ENCODE peak calls at places on chromosomes 4 and X, in nine cellular contexts. K is pancreas, L is A549, D is HCT116, B is endothelial cell of umbilical vein, X is upper lobe of left lung, G is tibial nerve, R is right lobe of liver, E is K562. O is an unnamed sample.
A peak's percentile ranks its signal among the peaks of the same experiment; 100 is the strongest.

GRCh38 chr4:141179474-141180026 is 41.1 kb upstream of the ZNF330 start:
- DNase-seq in K (no peak), L (no peak), D (no peak), B (no peak), X (no peak), G (no peak), R (no peak), E (no peak), O (no peak)

GRCh38 chr4:25859429-25860148 is 3.2 kb downstream of the SEL1L3 start:
- DNase-seq in K (no peak), L (no peak), D (no peak), B (peak; percentile 63), X (no peak), G (no peak), R (no peak), E (no peak), O (no peak)

GRCh38 chr4:64360664-64361398 is 48.4 kb downstream of the TECRL start:
- DNase-seq in K (no peak), L (no peak), D (no peak), B (no peak), X (no peak), G (no peak), R (no peak), E (no peak), O (no peak)

GRCh38 chr4:101018836-101019235 is 328.5 kb downstream of the PPP3CA start:
- DNase-seq in K (no peak), L (no peak), D (no peak), B (no peak), X (no peak), G (no peak), R (no peak), E (no peak), O (no peak)

GRCh38 chrX:141320801-141321200 is 78.5 kb upstream of the SPANXC start:
- DNase-seq in K (no peak), L (no peak), D (no peak), B (peak; percentile 2), X (no peak), G (no peak), R (no peak), E (no peak), O (no peak)

GRCh38 chr4:87819281-87819919 is 13.4 kb upstream of the MEPE start:
- DNase-seq in K (no peak), L (no peak), D (no peak), B (no peak), X (no peak), G (no peak), R (no peak), E (peak; percentile 10), O (no peak)

GRCh38 chrX:9853307-9853706 is 67.1 kb downstream of the SHROOM2 start:
- DNase-seq in K (no peak), L (no peak), D (no peak), B (no peak), X (no peak), G (no peak), R (no peak), E (no peak), O (no peak)

GRCh38 chrX:101081257-101081656 is 2.6 kb downstream of the TMEM35A start:
- DNase-seq in K (no peak), L (no peak), D (no peak), B (no peak), X (no peak), G (no peak), R (no peak), E (no peak), O (no peak)

GRCh38 chr4:74682567-74683359 is 111.6 kb downstream of the BTC start:
- DNase-seq in K (no peak), L (peak; percentile 9), D (peak; percentile 89), B (peak; percentile 61), X (peak; percentile 79), G (no peak), R (no peak), E (peak; percentile 50), O (no peak)

GRCh38 chr4:165874072-165874798 is 1.2 kb downstream of the TLL1 start:
- DNase-seq in K (peak; percentile 74), L (peak; percentile 5), D (no peak), B (peak; percentile 37), X (no peak), G (no peak), R (no peak), E (no peak), O (no peak)

GRCh38 chr4:143185253-143186107 is 763 bp downstream of the USP38 start:
- DNase-seq in K (peak; percentile 78), L (no peak), D (no peak), B (peak; percentile 46), X (peak; percentile 31), G (no peak), R (peak; percentile 62), E (no peak), O (no peak)

GRCh38 chr4:64340243-64341110 is 68.8 kb downstream of the TECRL start:
- DNase-seq in K (peak; percentile 37), L (no peak), D (no peak), B (no peak), X (no peak), G (no peak), R (no peak), E (no peak), O (no peak)

DNA sequence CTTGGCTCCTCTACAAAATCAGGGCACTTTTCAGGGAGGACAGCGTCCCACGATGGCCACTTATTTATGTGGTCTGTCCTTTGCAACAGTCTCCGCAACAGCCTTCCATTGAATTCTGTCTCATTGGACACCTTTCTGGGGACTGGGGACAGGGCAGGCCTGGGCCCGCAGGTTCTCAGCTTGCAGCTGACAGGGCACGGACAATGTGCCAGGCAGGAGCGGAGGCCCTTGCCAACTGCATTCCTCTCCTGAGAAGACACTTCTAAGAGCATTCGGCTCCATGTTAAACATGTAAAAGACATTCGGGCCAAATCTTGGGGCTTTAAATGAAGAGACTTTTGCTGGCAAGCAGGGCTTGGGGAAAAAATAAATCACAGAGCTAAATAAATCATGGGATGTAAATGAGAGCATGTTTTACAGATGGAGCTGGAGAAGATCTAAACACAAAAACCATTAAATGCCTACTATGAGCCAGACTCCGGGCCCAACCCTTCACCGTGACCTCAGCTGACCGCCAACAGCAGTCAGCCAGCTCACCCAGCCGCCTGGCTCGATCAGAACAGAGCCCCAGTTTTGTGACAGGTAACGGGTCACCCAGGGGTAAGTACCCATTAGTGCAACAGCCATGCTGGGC is 14.9 kb downstream of the WDR1 start:
- DNase-seq in K (peak; percentile 21), L (no peak), D (no peak), B (no peak), X (no peak), G (no peak), R (no peak), E (no peak), O (no peak)
- H3K4me1 ChIP-seq in K (no peaks in the 10 kb centered on the region), L (peaks cover 36% of the 10 kb centered on the region), D (peaks cover 74% of the 10 kb centered on the region), B (peaks cover 52% of the 10 kb centered on the region), X (peaks cover 50% of the 10 kb centered on the region), G (peaks cover 75% of the 10 kb centered on the region), R (no peaks in the 10 kb centered on the region), E (peaks cover 22% of the 10 kb centered on the region), O (peaks cover 100% of the 10 kb centered on the region)

DNA sequence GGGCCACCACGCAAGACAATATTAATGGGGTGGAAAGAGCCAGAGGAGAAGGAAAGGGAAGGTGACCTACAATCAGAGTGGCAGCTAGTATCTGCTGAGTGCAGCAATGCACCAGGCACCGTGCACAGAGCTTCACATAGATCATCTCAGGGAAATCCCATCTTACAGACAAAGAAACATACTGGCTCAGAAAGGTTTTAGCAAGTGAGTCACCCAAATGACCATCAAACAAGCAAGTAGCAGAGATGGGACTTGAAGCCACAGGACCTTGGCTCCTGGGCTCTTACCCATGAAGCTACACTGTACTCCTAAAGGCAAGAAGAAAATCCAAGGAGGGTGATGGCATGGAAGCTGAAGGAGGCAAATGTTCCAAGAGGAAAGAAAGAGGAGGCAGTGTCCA is 6.8 kb downstream of the ANXA5 start:
- DNase-seq in K (no peak), L (no peak), D (no peak), B (peak; percentile 43), X (no peak), G (no peak), R (no peak), E (no peak), O (no peak)
- H3K4me1 ChIP-seq in K (peaks cover 55% of the 10 kb centered on the region), L (peaks cover 92% of the 10 kb centered on the region), D (peaks cover 57% of the 10 kb centered on the region), B (peaks cover 68% of the 10 kb centered on the region), X (peaks cover 58% of the 10 kb centered on the region), G (peaks cover 44% of the 10 kb centered on the region), R (peaks cover 11% of the 10 kb centered on the region), E (no peaks in the 10 kb centered on the region), O (peaks cover 83% of the 10 kb centered on the region)

DNA sequence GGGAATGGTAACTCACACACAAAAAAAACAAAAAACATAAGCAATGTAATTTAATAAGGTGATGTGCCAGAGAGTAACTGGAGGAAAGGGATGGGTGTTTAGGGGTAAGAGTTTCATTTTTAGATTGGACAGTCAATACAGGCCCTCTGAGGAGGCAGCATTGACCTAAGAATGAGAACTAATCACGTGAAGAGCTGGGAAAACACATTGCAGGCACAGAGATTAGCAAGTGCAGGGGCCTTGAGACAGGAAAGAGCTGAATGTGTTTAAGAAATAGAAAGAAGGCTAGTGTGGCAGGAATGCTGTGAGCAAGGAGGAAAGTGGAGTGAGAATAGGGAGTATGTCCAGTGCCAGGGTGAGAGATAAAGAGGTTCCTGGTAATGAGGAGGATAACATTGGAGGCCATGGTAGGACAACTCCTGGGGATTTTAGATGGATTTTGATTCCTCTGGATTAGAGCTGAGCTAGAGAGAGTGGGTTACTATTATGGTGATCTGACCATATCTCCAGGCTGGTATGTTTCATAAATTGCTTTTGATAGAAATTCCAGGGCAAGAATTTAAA is 17.6 kb downstream of the PDLIM5 start:
- DNase-seq in K (no peak), L (no peak), D (no peak), B (peak; percentile 59), X (no peak), G (no peak), R (no peak), E (no peak), O (no peak)
- H3K4me1 ChIP-seq in K (peaks cover 55% of the 10 kb centered on the region), L (peaks cover 31% of the 10 kb centered on the region), D (peaks cover 22% of the 10 kb centered on the region), B (peaks cover 21% of the 10 kb centered on the region), X (no peaks in the 10 kb centered on the region), G (no peaks in the 10 kb centered on the region), R (peaks cover 11% of the 10 kb centered on the region), E (peaks cover 16% of the 10 kb centered on the region), O (peaks cover 66% of the 10 kb centered on the region)

GRCh38 chr4:150236626-150237025 is 158.4 kb downstream of the DCLK2 start:
- DNase-seq in K (no peak), L (no peak), D (no peak), B (peak; percentile 59), X (no peak), G (no peak), R (no peak), E (no peak), O (no peak)

GRCh38 chr4:150235795-150236385 is 157.6 kb downstream of the DCLK2 start:
- DNase-seq in K (no peak), L (no peak), D (no peak), B (no peak), X (no peak), G (no peak), R (no peak), E (no peak), O (no peak)

GRCh38 chr4:150238591-150238990 is 160.3 kb downstream of the DCLK2 start:
- DNase-seq in K (no peak), L (no peak), D (no peak), B (no peak), X (no peak), G (no peak), R (no peak), E (no peak), O (no peak)

GRCh38 chr4:150235317-150235716 is 157.1 kb downstream of the DCLK2 start:
- DNase-seq in K (no peak), L (no peak), D (no peak), B (no peak), X (no peak), G (no peak), R (no peak), E (no peak), O (no peak)

GRCh38 chr4:150237110-150237852 is 159.0 kb downstream of the DCLK2 start:
- DNase-seq in K (no peak), L (peak; percentile 46), D (peak; percentile 12), B (peak; percentile 94), X (no peak), G (no peak), R (no peak), E (no peak), O (no peak)
- H3K4me1 ChIP-seq in K (no peaks in the 10 kb centered on the region), L (peaks cover 53% of the 10 kb centered on the region), D (peaks cover 14% of the 10 kb centered on the region), B (peaks cover 32% of the 10 kb centered on the region), X (no peaks in the 10 kb centered on the region), G (peaks cover 8% of the 10 kb centered on the region), R (peaks cover under 1% of the 10 kb centered on the region), E (no peaks in the 10 kb centered on the region), O (peaks cover 30% of the 10 kb centered on the region)

O was measured in esophagus muscularis mucosa.